ENCODE peak calls at places on chromosomes 4 and X, in five cellular contexts. N, O, C, G and M are unnamed samples.

GRCh38 chr4:6892190-6892908 is 17.3 kb upstream of the TBC1D14 start:
- DNase-seq in G (no peak), O (peak), N (no peak), C (no peak), M (peak)

GRCh38 chr4:133157460-133158160 is 8.5 kb downstream of the PCDH10 start:
- DNase-seq in G (no peak), O (no peak), C (no peak), N (no peak), M (no peak)

GRCh38 chr4:40552536-40552935 is 77.1 kb downstream of the RBM47 start:
- DNase-seq in C (no peak), G (no peak), O (no peak), N (no peak), M (peak)

GRCh38 chrX:113726898-113727297 is 857.0 kb upstream of the HTR2C start:
- DNase-seq in N (no peak), C (no peak), O (no peak), G (no peak), M (no peak)

GRCh38 chrX:37767438-37767837 is 12.4 kb upstream of the CYBB start:
- DNase-seq in N (no peak), O (no peak), C (no peak), G (no peak), M (no peak)

GRCh38 chr4:111937368-111937767 is 207.9 kb upstream of the FAM241A start:
- DNase-seq in N (no peak), C (no peak), O (peak), G (no peak), M (no peak)

GRCh38 chr4:10746371-10747143 is 62.0 kb upstream of the CLNK start:
- DNase-seq in N (no peak), O (no peak), C (peak), G (no peak), M (no peak)

GRCh38 chr4:25878676-25879075 is 15.9 kb upstream of the SEL1L3 start:
- DNase-seq in G (peak), C (no peak), N (no peak), O (no peak), M (no peak)

GRCh38 chr4:78616046-78616498 is 64.5 kb downstream of the ANXA3 start:
- DNase-seq in G (no peak), C (no peak), N (no peak), O (no peak), M (no peak)

GRCh38 chr4:79141530-79141929 is 184.3 kb downstream of the NAA11 start:
- DNase-seq in G (no peak), N (peak), C (no peak), O (peak), M (peak)

GRCh38 chrX:118513120-118513899 is 17.7 kb downstream of the DOCK11 start:
- DNase-seq in C (no peak), G (no peak), O (no peak), N (no peak), M (no peak)

GRCh38 chr4:184756399-184756798 is 22.5 kb upstream of the CENPU start:
- DNase-seq in N (no peak), O (peak), G (no peak), C (no peak), M (no peak)

GRCh38 chr4:158371158-158371557 is 150.5 kb upstream of the RXFP1 start:
- DNase-seq in C (no peak), G (no peak), O (peak), N (no peak), M (no peak)

GRCh38 chr4:15031993-15032660 is 29.8 kb downstream of the CPEB2 start:
- DNase-seq in C (no peak), N (no peak), G (no peak), O (peak), M (no peak)

GRCh38 chrX:111914398-111915092 is 38.6 kb downstream of the TRPC5OS start:
- DNase-seq in C (no peak), N (no peak), O (no peak), G (no peak), M (peak)

GRCh38 chr4:40401646-40402045 is 66.5 kb downstream of the CHRNA9 start:
- DNase-seq in N (no peak), O (no peak), C (no peak), G (no peak), M (no peak)

GRCh38 chr4:168844261-168845039 is 165.6 kb downstream of the CBR4 start:
- DNase-seq in C (no peak), N (no peak), G (no peak), O (no peak), M (no peak)

GRCh38 chr4:7429601-7430078 is 5.1 kb downstream of the PSAPL1 start:
- DNase-seq in N (no peak), C (no peak), G (no peak), O (no peak), M (peak)

GRCh38 chr4:79065262-79065661 is 126.0 kb upstream of the PAQR3 start:
- DNase-seq in G (no peak), O (no peak), C (no peak), N (no peak), M (no peak)

GRCh38 chr4:23737571-23737970 is 152.3 kb downstream of the PPARGC1A start:
- DNase-seq in N (no peak), C (no peak), O (no peak), G (no peak), M (no peak)

GRCh38 chr4:54683616-54684346 is 26.0 kb downstream of the KIT start:
- DNase-seq in N (peak), G (peak), O (no peak), C (no peak), M (peak)

GRCh38 chr4:150001815-150002214 is 76.4 kb upstream of the DCLK2 start:
- DNase-seq in O (no peak), G (no peak), N (no peak), C (no peak), M (no peak)

GRCh38 chrX:46837543-46838481 is 969 bp downstream of the RP2 start:
- DNase-seq in C (no peak), O (peak), N (no peak), G (peak), M (no peak)

GRCh38 chrX:104641176-104641575 is 75.2 kb downstream of the IL1RAPL2 start:
- DNase-seq in G (no peak), O (no peak), N (peak), C (no peak), M (peak)

GRCh38 chrX:35682481-35682880 is 115.7 kb upstream of the MAGEB16 start:
- DNase-seq in G (no peak), C (no peak), N (no peak), O (no peak), M (no peak)

GRCh38 chrX:8743126-8743732 is 11.3 kb upstream of the ANOS1 start:
- DNase-seq in C (no peak), G (peak), O (peak), N (peak), M (peak)

GRCh38 chr4:169615467-169616106 is 3.2 kb upstream of the NEK1 start:
- DNase-seq in G (no peak), N (no peak), O (no peak), C (no peak), M (no peak)